ENCODE peak calls at places on chromosomes 5 and 9, in seven cellular contexts. K is cardiac muscle cell, F is tibial artery, Q is IMR-90, Z is pancreas, L is AG04450, T is dorsolateral prefrontal cortex. D is an unnamed sample.

GRCh38 chr9:128587453-128587852 is 35.1 kb downstream of the SPTAN1 start:
- DNase-seq in L (no peak), F (no peak), T (no peak), Q (no peak), K (no peak), Z (no peak), D (no peak)

GRCh38 chr9:114140850-114141249 is 14.5 kb upstream of the COL27A1 start:
- DNase-seq in F (no peak), Q (no peak), T (no peak), L (no peak), K (no peak), Z (no peak), D (no peak)

GRCh38 chr9:21964925-21965385 is 29.2 kb downstream of the CDKN2A start:
- DNase-seq in L (no peak), Z (peak), Q (no peak), F (no peak), T (no peak), K (no peak), D (peak)

GRCh38 chr5:178267876-178268275 is 35.3 kb upstream of the PHYKPL start:
- DNase-seq in Z (no peak), L (no peak), T (no peak), F (no peak), Q (no peak), K (no peak), D (no peak)

GRCh38 chr5:170522211-170523128 is 18.6 kb downstream of the KCNIP1 start:
- DNase-seq in T (no peak), Q (no peak), F (no peak), K (no peak), Z (peak), L (no peak), D (no peak)

GRCh38 chr9:121556580-121556979 is 56.9 kb upstream of the GGTA1 start:
- DNase-seq in T (no peak), Q (peak), L (peak), Z (peak), F (peak), K (no peak), D (peak)

GRCh38 chr5:133930061-133930823 is 38.2 kb downstream of the C5orf15 start:
- DNase-seq in T (no peak), F (peak), L (no peak), Q (peak), Z (no peak), K (no peak), D (no peak)

GRCh38 chr5:167767775-167768174 is 523.7 kb upstream of the WWC1 start:
- DNase-seq in F (no peak), K (no peak), T (no peak), Z (no peak), Q (peak), L (no peak), D (no peak)

GRCh38 chr5:14665110-14665822 is 748 bp downstream of the OTULIN start:
- DNase-seq in Q (no peak), T (no peak), L (no peak), F (no peak), Z (peak), K (peak), D (no peak)

GRCh38 chr5:4720831-4721230 is 419.3 kb upstream of the ADAMTS16 start:
- DNase-seq in L (no peak), T (no peak), F (no peak), Z (no peak), K (no peak), Q (no peak), D (no peak)

GRCh38 chr9:111232997-111233790 is 96.8 kb downstream of the OR2K2 start:
- DNase-seq in L (no peak), Q (no peak), T (no peak), K (no peak), Z (no peak), F (no peak), D (no peak)

GRCh38 chr5:122751293-122751753 is 23.6 kb upstream of the SNX2 start:
- DNase-seq in F (no peak), Z (no peak), Q (peak), T (no peak), L (no peak), K (peak), D (no peak)

GRCh38 chr5:131495536-131496399 is 139.3 kb downstream of the RAPGEF6 start:
- DNase-seq in K (no peak), Z (no peak), F (no peak), T (no peak), Q (no peak), L (no peak), D (no peak)

GRCh38 chr9:93259490-93260289 is 75.8 kb downstream of the WNK2 start:
- DNase-seq in F (peak), Z (no peak), L (no peak), K (no peak), Q (no peak), T (peak), D (peak)

GRCh38 chr9:21506910-21507795 is 25.0 kb upstream of the IFNE start:
- DNase-seq in L (peak), K (no peak), T (no peak), F (no peak), Z (no peak), Q (peak), D (no peak)

GRCh38 chr5:172858990-172859811 is 25.1 kb downstream of the ERGIC1 start:
- DNase-seq in K (peak), F (peak), L (peak), T (no peak), Q (peak), Z (no peak), D (peak)

GRCh38 chr9:129052592-129052991 is 16.2 kb downstream of the MIGA2 start:
- DNase-seq in Z (peak), F (no peak), L (no peak), K (no peak), Q (no peak), T (no peak), D (no peak)

GRCh38 chr5:164941102-164941501 is 1435.7 kb downstream of the MAT2B start:
- DNase-seq in Z (no peak), T (no peak), K (peak), Q (peak), L (no peak), F (no peak), D (no peak)

GRCh38 chr5:126054593-126055347 is 368.4 kb upstream of the GRAMD2B start:
- DNase-seq in K (peak), T (no peak), Q (no peak), L (no peak), Z (no peak), F (no peak), D (no peak)

GRCh38 chr5:59097116-59097515 is 514.2 kb downstream of the RAB3C start:
- DNase-seq in F (no peak), Q (peak), K (no peak), T (no peak), L (no peak), Z (no peak), D (no peak)

GRCh38 chr9:92631452-92632211 is 38.3 kb downstream of the IPPK start:
- DNase-seq in L (no peak), Q (no peak), Z (no peak), T (no peak), F (no peak), K (no peak), D (peak)

GRCh38 chr9:125990186-125990792 is 243.1 kb downstream of the PBX3 start:
- DNase-seq in T (peak), Q (no peak), F (peak), Z (no peak), K (no peak), L (no peak), D (peak)

GRCh38 chr9:18566125-18566524 is 92.2 kb downstream of the ADAMTSL1 start:
- DNase-seq in F (no peak), Q (peak), T (no peak), L (no peak), Z (no peak), K (no peak), D (no peak)

GRCh38 chr9:91799113-91799735 is 150.8 kb downstream of the ROR2 start:
- DNase-seq in T (no peak), F (no peak), L (no peak), Q (no peak), K (no peak), Z (no peak), D (peak)

GRCh38 chr5:32842798-32843531 is 131.8 kb downstream of the NPR3 start:
- DNase-seq in Z (no peak), T (no peak), L (no peak), F (no peak), K (no peak), Q (no peak), D (no peak)

GRCh38 chr9:72315089-72315509 is 49.9 kb downstream of the ZFAND5 start:
- DNase-seq in K (peak), T (no peak), L (no peak), Z (peak), Q (peak), F (peak), D (peak)

GRCh38 chr9:93586290-93587057 is 10.1 kb downstream of the PHF2 start:
- DNase-seq in T (no peak), F (no peak), Q (no peak), K (no peak), L (no peak), Z (no peak), D (no peak)

GRCh38 chr5:58751222-58751621 is 168.3 kb downstream of the RAB3C start:
- DNase-seq in F (no peak), K (no peak), L (no peak), Z (no peak), Q (peak), T (no peak), D (no peak)

GRCh38 chr9:125992557-125992956 is 245.4 kb downstream of the PBX3 start:
- DNase-seq in K (no peak), L (no peak), Z (no peak), Q (no peak), F (no peak), T (peak), D (peak)

GRCh38 chr9:103802068-103802467 is 292.0 kb upstream of the SMC2 start:
- DNase-seq in L (no peak), F (no peak), T (no peak), Z (no peak), Q (no peak), K (no peak), D (no peak)

GRCh38 chr5:71705416-71705815 is 13.7 kb upstream of the CARTPT start:
- DNase-seq in T (no peak), F (no peak), Q (no peak), L (no peak), K (no peak), Z (no peak), D (no peak)

GRCh38 chr9:93891050-93891449 is 64.1 kb downstream of the BARX1 start:
- DNase-seq in L (no peak), F (no peak), T (no peak), Q (no peak), Z (no peak), K (no peak), D (no peak)

GRCh38 chr9:114261026-114261425 is 61.9 kb upstream of the ORM1 start:
- DNase-seq in Z (no peak), Q (no peak), T (no peak), K (no peak), F (no peak), L (no peak), D (no peak)

GRCh38 chr5:168654225-168654624 is 75.1 kb upstream of the PANK3 start:
- DNase-seq in Q (peak), L (no peak), F (peak), Z (no peak), T (no peak), K (no peak), D (no peak)

GRCh38 chr5:59079622-59080620 is 497.0 kb downstream of the RAB3C start:
- DNase-seq in L (peak), K (peak), Q (peak), T (no peak), F (no peak), Z (no peak), D (peak)

GRCh38 chr9:121322037-121322736 is 47.9 kb downstream of the STOM start:
- DNase-seq in K (no peak), Q (peak), F (no peak), Z (no peak), T (no peak), L (peak), D (no peak)

GRCh38 chr5:110969502-110969901 is 102.0 kb upstream of the TSLP start:
- DNase-seq in T (no peak), K (no peak), F (no peak), L (no peak), Z (no peak), Q (no peak), D (no peak)
- H3K27ac ChIP-seq in T (no peak), K (no peak), F (no peak), L (no peak), Z (no peak), Q (no peak), D (no peak)

DNA sequence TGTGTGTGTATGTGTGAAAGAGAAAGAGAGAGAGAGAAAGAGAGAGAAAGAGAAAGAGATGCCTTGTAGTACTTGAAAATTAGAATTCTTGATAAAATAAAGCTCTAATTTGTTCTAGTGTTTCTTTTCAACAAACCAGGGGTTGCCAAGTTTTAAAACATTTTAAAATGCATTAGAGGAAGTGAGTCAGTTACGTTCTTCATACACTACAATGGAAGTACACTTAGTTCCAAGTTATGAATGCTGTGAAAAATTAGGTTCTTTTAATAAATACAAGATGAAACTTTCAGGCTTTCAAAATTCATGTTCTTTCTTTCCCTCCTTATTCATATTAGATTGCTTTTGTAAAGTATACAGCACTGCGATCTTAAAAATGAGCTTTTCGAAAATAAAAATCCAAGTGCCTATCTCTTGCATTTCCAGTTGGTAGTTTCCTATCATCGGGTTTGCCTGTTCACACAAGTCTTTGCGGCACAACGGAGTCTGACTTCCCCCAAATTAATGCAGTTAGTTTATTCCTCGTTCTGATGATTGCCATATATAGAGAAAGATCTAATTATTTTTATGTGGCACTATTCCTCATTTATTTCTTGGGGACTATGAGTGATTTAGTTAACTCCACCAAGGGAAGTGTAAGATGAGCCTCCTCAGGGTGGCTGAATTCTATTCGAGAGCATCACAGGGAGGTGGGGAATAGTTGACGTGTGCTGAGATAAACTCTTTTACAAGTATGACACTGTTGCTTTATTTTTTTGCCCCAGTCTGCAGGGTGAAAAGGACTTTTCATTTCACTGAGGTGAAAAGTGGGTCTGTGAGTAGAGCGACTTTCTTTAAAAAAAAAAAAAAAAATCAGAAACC is 238.2 kb downstream of the CD180 start:
- DNase-seq in F (no peak), Z (no peak), L (no peak), T (no peak), Q (peak), K (peak), D (no peak)
- H3K27ac ChIP-seq in F (peak), Z (peak), L (peak), T (peak), Q (peak), K (peak), D (peak)

DNA sequence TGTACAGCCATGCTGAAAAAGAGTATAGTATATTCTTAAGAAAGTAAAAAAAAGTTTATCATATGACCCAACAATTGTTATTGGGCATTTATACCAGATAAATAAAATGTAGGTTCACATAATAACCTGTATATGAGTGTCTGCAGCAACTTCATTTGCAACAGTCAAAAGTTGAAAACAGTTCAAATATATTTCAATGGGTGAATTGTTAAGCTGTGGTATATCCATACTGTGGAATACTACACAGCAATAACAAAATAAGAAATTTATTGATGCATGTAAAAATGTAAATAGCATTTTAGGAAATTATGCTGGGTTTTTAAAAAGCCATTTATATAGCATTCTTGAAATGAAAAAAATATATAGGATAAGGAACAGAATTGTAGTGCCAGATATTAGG is 1420.1 kb upstream of the ACO1 start:
- DNase-seq in F (no peak), T (no peak), Z (no peak), K (no peak), L (no peak), Q (no peak), D (no peak)
- H3K27ac ChIP-seq in F (no peak), T (no peak), Z (no peak), K (no peak), L (no peak), Q (no peak), D (no peak)

GRCh38 chr5:109691248-109691574 is 1.5 kb downstream of the MAN2A1 start:
- DNase-seq in Q (no peak), L (no peak), K (no peak), T (no peak), Z (no peak), F (no peak), D (no peak)

GRCh38 chr5:109692852-109693251 is 3.1 kb downstream of the MAN2A1 start:
- DNase-seq in Z (no peak), T (no peak), F (no peak), Q (no peak), K (no peak), L (no peak), D (no peak)

GRCh38 chr5:109690456-109691247 is 925 bp downstream of the MAN2A1 start:
- DNase-seq in F (peak), L (peak), Z (peak), T (peak), K (peak), Q (peak), D (peak)

GRCh38 chr5:109693535-109694152 is 3.9 kb downstream of the MAN2A1 start:
- DNase-seq in T (no peak), K (no peak), F (no peak), L (no peak), Q (peak), Z (no peak), D (no peak)

DNA sequence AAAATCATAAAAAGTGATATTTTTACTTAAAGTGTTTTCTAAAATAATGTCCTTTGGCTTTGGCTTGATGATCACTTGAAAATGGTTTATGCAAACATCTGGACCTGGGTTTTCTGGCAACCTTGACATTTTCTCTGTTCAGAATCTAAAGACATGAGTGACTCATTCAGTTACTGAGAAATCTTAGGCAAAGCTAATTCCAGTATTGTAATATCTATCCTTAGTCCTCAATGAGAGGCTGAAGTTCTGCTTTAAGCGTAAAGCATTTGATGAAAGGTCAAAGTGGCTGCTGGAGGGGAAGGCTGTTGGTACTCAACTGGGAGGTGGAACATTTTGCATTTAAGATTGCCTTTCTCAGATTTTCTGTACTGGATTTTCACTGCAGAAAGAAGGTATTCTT is 2.3 kb downstream of the MAN2A1 start:
- DNase-seq in T (no peak), K (peak), Q (peak), L (no peak), Z (no peak), F (no peak), D (no peak)
- H3K27ac ChIP-seq in T (peak), K (no peak), Q (no peak), L (no peak), Z (no peak), F (peak), D (no peak)

GRCh38 chr5:138336952-138337684 is 948 bp upstream of the FAM53C start:
- DNase-seq in T (no peak), L (peak), Q (peak), K (no peak), F (peak), Z (peak), D (peak)
- H3K27ac ChIP-seq in T (peak), L (peak), Q (peak), K (peak), F (peak), Z (peak), D (peak)

GRCh38 chr9:133897675-133898074 is 94.4 kb downstream of the VAV2 start:
- DNase-seq in F (no peak), Z (no peak), K (no peak), Q (no peak), L (no peak), T (no peak), D (no peak)

GRCh38 chr9:133906218-133906617 is 85.9 kb downstream of the VAV2 start:
- DNase-seq in T (no peak), F (no peak), Z (no peak), K (no peak), Q (no peak), L (no peak), D (no peak)

GRCh38 chr9:133904371-133905090 is 87.6 kb downstream of the VAV2 start:
- DNase-seq in L (no peak), Q (no peak), Z (no peak), K (no peak), F (no peak), T (no peak), D (no peak)

GRCh38 chr9:133905493-133905892 is 86.6 kb downstream of the VAV2 start:
- DNase-seq in Z (no peak), T (no peak), Q (no peak), L (no peak), F (no peak), K (no peak), D (no peak)

DNA sequence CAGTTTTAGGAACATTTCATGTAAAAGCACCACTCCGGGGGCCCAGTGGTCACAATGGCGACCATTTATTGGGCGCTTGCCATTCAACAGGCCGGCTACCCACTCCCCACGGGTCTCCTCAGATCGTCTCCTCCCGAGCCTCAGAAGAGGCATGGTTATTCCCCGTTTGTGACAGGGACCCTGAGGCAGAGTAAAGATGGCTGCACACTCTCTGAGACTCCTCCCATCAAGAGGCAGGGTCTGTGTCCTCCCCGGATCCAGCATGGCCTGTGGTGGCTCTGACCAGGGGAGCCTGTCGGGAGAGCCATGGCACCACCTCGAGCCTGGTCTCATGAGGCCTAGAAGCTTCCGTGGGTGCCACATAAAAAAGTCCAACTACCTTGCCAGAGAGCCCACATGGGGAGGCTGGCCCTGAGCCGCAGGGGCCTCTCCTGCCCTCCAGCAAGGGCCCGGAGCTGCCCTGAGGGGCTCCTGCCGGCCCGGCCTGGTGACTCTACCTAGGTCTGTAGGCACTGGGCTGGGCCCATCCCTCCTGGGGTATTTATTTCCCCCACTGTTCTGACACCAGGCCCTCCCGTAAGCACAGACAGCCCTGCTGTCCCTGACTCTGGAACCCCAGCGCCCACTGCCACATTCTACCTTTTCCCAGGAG is 90.8 kb downstream of the VAV2 start:
- DNase-seq in Z (no peak), K (no peak), F (no peak), T (no peak), Q (no peak), L (no peak), D (no peak)
- H3K27ac ChIP-seq in Z (no peak), K (no peak), F (no peak), T (no peak), Q (no peak), L (no peak), D (no peak)

GRCh38 chr5:137836301-137836700 is 31.4 kb upstream of the MYOT start:
- DNase-seq in Q (no peak), L (no peak), K (no peak), T (no peak), Z (no peak), F (no peak), D (no peak)
- H3K27ac ChIP-seq in Q (no peak), L (no peak), K (peak), T (peak), Z (no peak), F (peak), D (peak)

D was measured in sigmoid colon.